ENCODE peak calls at places on chromosomes 12 and 14, in six cellular contexts. One of them, this sample, is unnamed.

GRCh38 chr12:110680032-110680431 is 8.9 kb downstream of the HVCN1 start:
- DNase-seq in right cardiac atrium: no peak
- DNase-seq in stimulated activated CD8-positive, alpha-beta memory T cell treated with anti-CD3 and anti-CD28 coated beads, Interleukin-12 subunit alpha, Interleukin-12 subunit beta, amount 100 ng/mL, for 1 hour: no peak
- DNase-seq in nephron progenitor cell: no peak
- DNase-seq in left kidney: no peak
- DNase-seq in NT2/D1: no peak
- DNase-seq in this sample: no peak

GRCh38 chr12:45458854-45459807 is 243.2 kb downstream of the ANO6 start:
- DNase-seq in nephron progenitor cell: no peak
- DNase-seq in NT2/D1: no peak
- DNase-seq in left kidney: no peak
- DNase-seq in right cardiac atrium: no peak
- DNase-seq in stimulated activated CD8-positive, alpha-beta memory T cell treated with anti-CD3 and anti-CD28 coated beads, Interleukin-12 subunit alpha, Interleukin-12 subunit beta, amount 100 ng/mL, for 1 hour: no peak
- DNase-seq in this sample: peak

GRCh38 chr14:101065696-101066694 is 162.5 kb upstream of the RTL1 start:
- DNase-seq in right cardiac atrium: no peak
- DNase-seq in NT2/D1: no peak
- DNase-seq in stimulated activated CD8-positive, alpha-beta memory T cell treated with anti-CD3 and anti-CD28 coated beads, Interleukin-12 subunit alpha, Interleukin-12 subunit beta, amount 100 ng/mL, for 1 hour: no peak
- DNase-seq in nephron progenitor cell: no peak
- DNase-seq in left kidney: no peak
- DNase-seq in this sample: no peak

GRCh38 chr12:124829008-124829707 is 34.5 kb downstream of the SCARB1 start:
- DNase-seq in NT2/D1: no peak
- DNase-seq in nephron progenitor cell: no peak
- DNase-seq in stimulated activated CD8-positive, alpha-beta memory T cell treated with anti-CD3 and anti-CD28 coated beads, Interleukin-12 subunit alpha, Interleukin-12 subunit beta, amount 100 ng/mL, for 1 hour: no peak
- DNase-seq in right cardiac atrium: no peak
- DNase-seq in left kidney: peak
- DNase-seq in this sample: peak

GRCh38 chr14:71209888-71210287 is 302.6 kb downstream of the PCNX1 start:
- DNase-seq in right cardiac atrium: no peak
- DNase-seq in nephron progenitor cell: no peak
- DNase-seq in stimulated activated CD8-positive, alpha-beta memory T cell treated with anti-CD3 and anti-CD28 coated beads, Interleukin-12 subunit alpha, Interleukin-12 subunit beta, amount 100 ng/mL, for 1 hour: no peak
- DNase-seq in left kidney: no peak
- DNase-seq in NT2/D1: no peak
- DNase-seq in this sample: no peak

GRCh38 chr12:10716704-10717315 is 6.3 kb downstream of the YBX3 start:
- DNase-seq in NT2/D1: peak
- DNase-seq in left kidney: peak
- DNase-seq in nephron progenitor cell: peak
- DNase-seq in stimulated activated CD8-positive, alpha-beta memory T cell treated with anti-CD3 and anti-CD28 coated beads, Interleukin-12 subunit alpha, Interleukin-12 subunit beta, amount 100 ng/mL, for 1 hour: no peak
- DNase-seq in right cardiac atrium: peak
- DNase-seq in this sample: peak

GRCh38 chr14:93936245-93936644 is 9.1 kb downstream of the FAM181A start:
- DNase-seq in NT2/D1: peak
- DNase-seq in stimulated activated CD8-positive, alpha-beta memory T cell treated with anti-CD3 and anti-CD28 coated beads, Interleukin-12 subunit alpha, Interleukin-12 subunit beta, amount 100 ng/mL, for 1 hour: no peak
- DNase-seq in left kidney: peak
- DNase-seq in right cardiac atrium: no peak
- DNase-seq in nephron progenitor cell: no peak
- DNase-seq in this sample: no peak

GRCh38 chr14:51357250-51357649 is 117.2 kb downstream of the TMX1 start:
- DNase-seq in stimulated activated CD8-positive, alpha-beta memory T cell treated with anti-CD3 and anti-CD28 coated beads, Interleukin-12 subunit alpha, Interleukin-12 subunit beta, amount 100 ng/mL, for 1 hour: no peak
- DNase-seq in left kidney: no peak
- DNase-seq in nephron progenitor cell: no peak
- DNase-seq in NT2/D1: no peak
- DNase-seq in right cardiac atrium: no peak
- DNase-seq in this sample: peak

GRCh38 chr12:104182144-104182543 is 33.4 kb upstream of the TXNRD1 start:
- DNase-seq in right cardiac atrium: peak
- DNase-seq in NT2/D1: no peak
- DNase-seq in left kidney: no peak
- DNase-seq in stimulated activated CD8-positive, alpha-beta memory T cell treated with anti-CD3 and anti-CD28 coated beads, Interleukin-12 subunit alpha, Interleukin-12 subunit beta, amount 100 ng/mL, for 1 hour: no peak
- DNase-seq in nephron progenitor cell: no peak
- DNase-seq in this sample: peak

GRCh38 chr14:66011855-66012254 is 474.3 kb upstream of the CCDC196 start:
- DNase-seq in right cardiac atrium: no peak
- DNase-seq in nephron progenitor cell: no peak
- DNase-seq in NT2/D1: no peak
- DNase-seq in left kidney: no peak
- DNase-seq in stimulated activated CD8-positive, alpha-beta memory T cell treated with anti-CD3 and anti-CD28 coated beads, Interleukin-12 subunit alpha, Interleukin-12 subunit beta, amount 100 ng/mL, for 1 hour: no peak
- DNase-seq in this sample: no peak

GRCh38 chr12:131641315-131641714 is 69.6 kb upstream of the SFSWAP start:
- DNase-seq in NT2/D1: no peak
- DNase-seq in nephron progenitor cell: no peak
- DNase-seq in stimulated activated CD8-positive, alpha-beta memory T cell treated with anti-CD3 and anti-CD28 coated beads, Interleukin-12 subunit alpha, Interleukin-12 subunit beta, amount 100 ng/mL, for 1 hour: no peak
- DNase-seq in right cardiac atrium: no peak
- DNase-seq in left kidney: no peak
- DNase-seq in this sample: no peak

GRCh38 chr14:69712637-69713088 is 54.3 kb upstream of the SRSF5 start:
- DNase-seq in left kidney: peak
- DNase-seq in stimulated activated CD8-positive, alpha-beta memory T cell treated with anti-CD3 and anti-CD28 coated beads, Interleukin-12 subunit alpha, Interleukin-12 subunit beta, amount 100 ng/mL, for 1 hour: no peak
- DNase-seq in nephron progenitor cell: peak
- DNase-seq in NT2/D1: no peak
- DNase-seq in right cardiac atrium: peak
- DNase-seq in this sample: no peak

GRCh38 chr12:124786065-124786964 is 77.3 kb downstream of the SCARB1 start:
- DNase-seq in right cardiac atrium: peak
- DNase-seq in stimulated activated CD8-positive, alpha-beta memory T cell treated with anti-CD3 and anti-CD28 coated beads, Interleukin-12 subunit alpha, Interleukin-12 subunit beta, amount 100 ng/mL, for 1 hour: no peak
- DNase-seq in left kidney: peak
- DNase-seq in nephron progenitor cell: peak
- DNase-seq in NT2/D1: peak
- DNase-seq in this sample: peak

GRCh38 chr12:1919763-1920162 is 1.3 kb upstream of the CACNA2D4 start:
- DNase-seq in left kidney: no peak
- DNase-seq in nephron progenitor cell: no peak
- DNase-seq in NT2/D1: no peak
- DNase-seq in right cardiac atrium: no peak
- DNase-seq in stimulated activated CD8-positive, alpha-beta memory T cell treated with anti-CD3 and anti-CD28 coated beads, Interleukin-12 subunit alpha, Interleukin-12 subunit beta, amount 100 ng/mL, for 1 hour: no peak
- DNase-seq in this sample: no peak

GRCh38 chr14:98612434-98613200 is 659.4 kb downstream of the BCL11B start:
- DNase-seq in NT2/D1: no peak
- DNase-seq in stimulated activated CD8-positive, alpha-beta memory T cell treated with anti-CD3 and anti-CD28 coated beads, Interleukin-12 subunit alpha, Interleukin-12 subunit beta, amount 100 ng/mL, for 1 hour: no peak
- DNase-seq in left kidney: no peak
- DNase-seq in right cardiac atrium: no peak
- DNase-seq in nephron progenitor cell: no peak
- DNase-seq in this sample: no peak

GRCh38 chr14:59314019-59314608 is 125.6 kb downstream of the DAAM1 start:
- DNase-seq in right cardiac atrium: no peak
- DNase-seq in left kidney: no peak
- DNase-seq in stimulated activated CD8-positive, alpha-beta memory T cell treated with anti-CD3 and anti-CD28 coated beads, Interleukin-12 subunit alpha, Interleukin-12 subunit beta, amount 100 ng/mL, for 1 hour: no peak
- DNase-seq in NT2/D1: no peak
- DNase-seq in nephron progenitor cell: no peak
- DNase-seq in this sample: no peak

GRCh38 chr14:93930296-93930988 is 3.3 kb downstream of the FAM181A start:
- DNase-seq in left kidney: no peak
- DNase-seq in NT2/D1: no peak
- DNase-seq in nephron progenitor cell: no peak
- DNase-seq in right cardiac atrium: no peak
- DNase-seq in stimulated activated CD8-positive, alpha-beta memory T cell treated with anti-CD3 and anti-CD28 coated beads, Interleukin-12 subunit alpha, Interleukin-12 subunit beta, amount 100 ng/mL, for 1 hour: no peak
- DNase-seq in this sample: no peak

This sample was measured in astrocyte.